ENCODE peak calls at places on chromosomes 5 and 9, in ten cellular contexts. Q, U, A, G, H, F, Y, W, X and K are unnamed samples.

GRCh38 chr9:91258448-91258847 is 103.3 kb downstream of the AUH start:
- DNase-seq in Q (no peak), U (no peak), A (no peak), G (no peak), H (no peak), F (no peak), Y (no peak), W (no peak), X (no peak), K (no peak)

GRCh38 chr9:126389958-126390357 is 63.3 kb downstream of the MVB12B start:
- DNase-seq in Q (no peak), U (peak), A (no peak), G (no peak), H (no peak), F (no peak), Y (no peak), W (no peak), X (no peak), K (no peak)

GRCh38 chr5:53080271-53080670 is 29.3 kb downstream of the MOCS2 start:
- DNase-seq in Q (no peak), U (no peak), A (no peak), G (no peak), H (no peak), F (no peak), Y (no peak), W (no peak), X (no peak), K (no peak)

GRCh38 chr9:18799420-18799819 is 233.6 kb downstream of the SAXO1 start:
- DNase-seq in Q (no peak), U (no peak), A (no peak), G (no peak), H (no peak), F (no peak), Y (no peak), W (no peak), X (no peak), K (no peak)

GRCh38 chr9:133927041-133927440 is 65.1 kb downstream of the VAV2 start:
- DNase-seq in Q (no peak), U (peak), A (no peak), G (no peak), H (no peak), F (no peak), Y (no peak), W (no peak), X (no peak), K (no peak)

GRCh38 chr5:41325074-41325473 is 111.7 kb upstream of the C6 start:
- DNase-seq in Q (no peak), U (no peak), A (no peak), G (no peak), H (no peak), F (no peak), Y (no peak), W (no peak), X (no peak), K (no peak)

GRCh38 chr5:41095324-41096101 is 24.4 kb upstream of the MROH2B start:
- DNase-seq in Q (no peak), U (no peak), A (no peak), G (no peak), H (no peak), F (no peak), Y (no peak), W (no peak), X (no peak), K (no peak)

GRCh38 chr5:25064306-25064705 is 419.5 kb upstream of the CDH10 start:
- DNase-seq in Q (no peak), U (no peak), A (no peak), G (no peak), H (no peak), F (no peak), Y (no peak), W (no peak), X (no peak), K (no peak)

GRCh38 chr9:1604942-1605560 is 410.1 kb upstream of the SMARCA2 start:
- DNase-seq in Q (peak), U (peak), A (no peak), G (no peak), H (no peak), F (peak), Y (peak), W (no peak), X (no peak), K (no peak)

GRCh38 chr9:1978941-1979340 is 36.2 kb upstream of the SMARCA2 start:
- DNase-seq in Q (no peak), U (no peak), A (no peak), G (no peak), H (no peak), F (peak), Y (peak), W (peak), X (peak), K (no peak)

GRCh38 chr9:86079421-86080111 is 19.8 kb downstream of the GOLM1 start:
- DNase-seq in Q (no peak), U (no peak), A (no peak), G (no peak), H (no peak), F (no peak), Y (no peak), W (no peak), X (no peak), K (no peak)

GRCh38 chr5:114989512-114989911 is 180.2 kb downstream of the TRIM36 start:
- DNase-seq in Q (no peak), U (no peak), A (no peak), G (no peak), H (no peak), F (no peak), Y (no peak), W (no peak), X (no peak), K (no peak)

GRCh38 chr5:38925154-38925925 is 79.5 kb downstream of the OSMR start:
- DNase-seq in Q (no peak), U (no peak), A (no peak), G (no peak), H (no peak), F (no peak), Y (no peak), W (no peak), X (peak), K (no peak)

GRCh38 chr5:36478646-36479307 is 127.6 kb upstream of the SLC1A3 start:
- DNase-seq in Q (no peak), U (no peak), A (no peak), G (no peak), H (no peak), F (no peak), Y (no peak), W (no peak), X (no peak), K (no peak)

GRCh38 chr5:90985341-90985740 is 397.8 kb downstream of the ARRDC3 start:
- DNase-seq in Q (no peak), U (no peak), A (no peak), G (no peak), H (no peak), F (no peak), Y (no peak), W (no peak), X (no peak), K (peak)

GRCh38 chr5:130206686-130207085 is 302.4 kb downstream of the CHSY3 start:
- DNase-seq in Q (no peak), U (no peak), A (no peak), G (no peak), H (no peak), F (no peak), Y (no peak), W (no peak), X (no peak), K (no peak)

GRCh38 chr5:80481019-80481893 is 6.6 kb upstream of the FAM151B start:
- DNase-seq in Q (peak), U (peak), A (peak), G (no peak), H (peak), F (no peak), Y (peak), W (no peak), X (peak), K (peak)